ENCODE peak calls at places on chromosomes 12 and 14, in four cellular contexts. S is GM20000; B is stimulated activated CD4-positive, alpha-beta T cell treated with anti-CD3 and anti-CD28 coated beads, TNF-alpha, amount 100 ng/mL, for 48 hours; D is NCI-H2107. M is an unnamed sample.

GRCh38 chr12:7460375-7461259 is 16.7 kb upstream of the CD163L1 start:
- DNase-seq in S (peak; percentile 62), B (peak; percentile 23), D (peak; percentile 26), M (peak; percentile 14)

GRCh38 chr12:57095440-57095839 is 6.5 kb downstream of the NAB2 start:
- DNase-seq in S (peak; percentile 4), B (no peak), D (no peak), M (no peak)

GRCh38 chr14:105448706-105449111 is 25.9 kb upstream of the CRIP2 start:
- DNase-seq in D (peak; percentile 22), B (peak; percentile 40), S (peak; percentile 89), M (peak; percentile 59)

GRCh38 chr12:58367041-58367440 is 425.7 kb downstream of the ATP23 start:
- DNase-seq in D (no peak), S (no peak), B (no peak), M (no peak)

GRCh38 chr12:59070534-59070933 is 150.2 kb upstream of the LRIG3 start:
- DNase-seq in B (no peak), S (no peak), D (no peak), M (no peak)

GRCh38 chr12:57040750-57041149 is 9.2 kb downstream of the MYO1A start:
- DNase-seq in S (no peak), B (no peak), D (no peak), M (no peak)

GRCh38 chr12:102216086-102216691 is 18.6 kb upstream of the PMCH start:
- DNase-seq in S (no peak), B (no peak), D (no peak), M (no peak)

GRCh38 chr14:53613404-53614253 is 343.0 kb downstream of the BMP4 start:
- DNase-seq in S (peak; percentile 80), B (no peak), D (no peak), M (no peak)

GRCh38 chr12:108768591-108769500 is 37.5 kb upstream of the CORO1C start:
- DNase-seq in D (peak; percentile 39), S (peak; percentile 54), B (no peak), M (no peak)

GRCh38 chr12:30822385-30823139 is 67.8 kb upstream of the CAPRIN2 start:
- DNase-seq in S (peak; percentile 39), D (no peak), B (peak; percentile 13), M (no peak)

GRCh38 chr12:108173892-108174291 is 44.8 kb downstream of the WSCD2 start:
- DNase-seq in S (no peak), B (no peak), D (no peak), M (no peak)

GRCh38 chr14:21965042-21965441 is 291.4 kb upstream of the OR4E1 start:
- DNase-seq in S (no peak), D (no peak), B (no peak), M (peak; percentile 34)

GRCh38 chr12:120474092-120474960 is 4.8 kb upstream of the SRSF9 start:
- DNase-seq in D (no peak), B (no peak), S (no peak), M (no peak)

GRCh38 chr12:30975581-30975980 is 49.0 kb downstream of the TSPAN11 start:
- DNase-seq in B (no peak), D (no peak), S (no peak), M (no peak)

GRCh38 chr14:76133103-76133502 is 18.6 kb upstream of the GPATCH2L start:
- DNase-seq in S (peak; percentile 61), B (no peak), D (no peak), M (no peak)

GRCh38 chr12:111066744-111067437 is 146.5 kb upstream of the MYL2 start:
- DNase-seq in S (no peak), D (no peak), B (no peak), M (no peak)

GRCh38 chr14:49551569-49551968 is 34.6 kb downstream of the RPS29 start:
- DNase-seq in D (no peak), S (no peak), B (no peak), M (no peak)

GRCh38 chr12:77031745-77032144 is 33.6 kb downstream of the E2F7 start:
- DNase-seq in D (no peak), S (no peak), B (no peak), M (no peak)

GRCh38 chr12:24724765-24725307 is 224.1 kb downstream of the BCAT1 start:
- DNase-seq in D (no peak), S (no peak), B (no peak), M (no peak)